ENCODE peak calls at places on chromosomes 11 and 22, in seven cellular contexts. F, E, L, M, G, A and D are unnamed samples.

GRCh38 chr11:2741006-2741376 is 41.2 kb upstream of the KCNQ1OT1 start:
- DNase-seq in E (no peak), A (no peak), G (no peak), M (no peak), L (no peak), F (no peak), D (peak)

GRCh38 chr11:44319552-44320288 is 9.8 kb upstream of the ALX4 start:
- DNase-seq in M (peak), L (peak), G (no peak), E (no peak), F (no peak), A (peak), D (peak)

GRCh38 chr11:91947215-91947614 is 277.4 kb upstream of the FAT3 start:
- DNase-seq in G (no peak), A (no peak), E (no peak), F (no peak), M (no peak), L (peak), D (no peak)

GRCh38 chr22:45893516-45893915 is 83.4 kb downstream of the WNT7B start:
- DNase-seq in F (no peak), A (peak), E (no peak), M (no peak), L (no peak), G (no peak), D (no peak)

GRCh38 chr11:33187851-33188722 is 26.8 kb upstream of the CSTF3 start:
- DNase-seq in A (no peak), L (no peak), F (no peak), G (no peak), E (no peak), M (peak), D (peak)

GRCh38 chr11:9210922-9211320 is 54.2 kb downstream of the DENND5A start:
- DNase-seq in G (no peak), A (no peak), E (no peak), F (no peak), L (peak), M (no peak), D (no peak)

GRCh38 chr22:21978564-21979386 is 3.8 kb downstream of the TOP3B start:
- DNase-seq in E (no peak), L (no peak), G (no peak), A (peak), M (no peak), F (no peak), D (no peak)

GRCh38 chr11:123194308-123195181 is 503 bp downstream of the CLMP start:
- DNase-seq in M (peak), L (peak), G (peak), E (no peak), F (no peak), A (peak), D (peak)

GRCh38 chr11:76371170-76371569 is 9.8 kb downstream of the THAP12 start:
- DNase-seq in A (no peak), G (peak), L (peak), M (no peak), E (no peak), F (no peak), D (no peak)

GRCh38 chr22:19207902-19208283 is 29.4 kb upstream of the SLC25A1 start:
- DNase-seq in L (no peak), G (no peak), M (no peak), A (peak), E (no peak), F (no peak), D (no peak)

GRCh38 chr11:63922673-63923192 is 5.8 kb upstream of the RCOR2 start:
- DNase-seq in G (no peak), L (no peak), A (no peak), M (no peak), F (no peak), E (no peak), D (no peak)

GRCh38 chr11:24453129-24453723 is 43.6 kb upstream of the LUZP2 start:
- DNase-seq in F (no peak), M (no peak), E (no peak), A (no peak), G (peak), L (no peak), D (no peak)

GRCh38 chr11:114088836-114089235 is 29.3 kb downstream of the ZBTB16 start:
- DNase-seq in F (no peak), E (peak), G (no peak), M (no peak), A (no peak), L (no peak), D (no peak)

GRCh38 chr11:26964335-26964734 is 29.6 kb upstream of the FIBIN start:
- DNase-seq in A (no peak), E (no peak), L (no peak), M (no peak), G (no peak), F (no peak), D (no peak)

GRCh38 chr22:50342651-50343540 is at the start of gene PPP6R2:
- DNase-seq in E (peak), G (peak), F (peak), A (peak), M (peak), L (peak), D (peak)

GRCh38 chr11:37450613-37451012 is 852.6 kb upstream of the RAG2 start:
- DNase-seq in E (no peak), M (no peak), L (peak), F (no peak), A (no peak), G (no peak), D (no peak)

GRCh38 chr11:40134820-40135219 is 1324.6 kb downstream of the LRRC4C start:
- DNase-seq in F (no peak), E (no peak), G (no peak), L (no peak), A (no peak), M (no peak), D (no peak)

GRCh38 chr11:87173185-87174039 is 135.7 kb downstream of the TMEM135 start:
- DNase-seq in L (peak), M (no peak), E (no peak), A (no peak), G (peak), F (no peak), D (no peak)

GRCh38 chr22:25624486-25624885 is 60.0 kb downstream of the GRK3 start:
- DNase-seq in L (no peak), M (no peak), G (no peak), E (no peak), F (no peak), A (no peak), D (no peak)

GRCh38 chr22:28407645-28408044 is 272.0 kb downstream of the TTC28 start:
- DNase-seq in M (no peak), A (no peak), G (no peak), F (no peak), L (no peak), E (no peak), D (no peak)

GRCh38 chr22:36823177-36823839 is 6.5 kb upstream of the PVALB start:
- DNase-seq in A (peak), E (no peak), L (no peak), F (no peak), M (peak), G (peak), D (peak)

GRCh38 chr11:84437129-84438123 is 1151.3 kb upstream of the CCDC90B start:
- DNase-seq in A (peak), M (peak), G (no peak), E (peak), F (no peak), L (no peak), D (peak)

GRCh38 chr11:57085604-57086003 is 96.1 kb upstream of the LRRC55 start:
- DNase-seq in F (no peak), A (no peak), E (no peak), L (no peak), G (peak), M (no peak), D (no peak)

GRCh38 chr11:14852571-14853177 is 39.4 kb downstream of the CYP2R1 start:
- DNase-seq in M (no peak), L (no peak), A (no peak), F (no peak), E (no peak), G (no peak), D (no peak)

GRCh38 chr22:48316876-48317250 is 1510.8 kb downstream of the BRD1 start:
- DNase-seq in A (no peak), L (no peak), G (no peak), M (no peak), F (no peak), E (no peak), D (no peak)

GRCh38 chr11:113387605-113388211 is at the start of gene ANKK1:
- DNase-seq in M (peak), E (no peak), G (no peak), F (no peak), L (no peak), A (no peak), D (peak)

GRCh38 chr11:119101367-119101758 is 290 bp downstream of the DPAGT1 start:
- DNase-seq in G (peak), F (no peak), M (peak), A (no peak), L (no peak), E (no peak), D (peak)

GRCh38 chr11:57742087-57742452 is 779 bp downstream of the SELENOH start:
- DNase-seq in G (no peak), L (no peak), M (no peak), F (no peak), E (no peak), A (no peak), D (no peak)

GRCh38 chr11:73989156-73989555 is 6.5 kb upstream of the UCP2 start:
- DNase-seq in M (no peak), A (no peak), G (peak), F (no peak), L (no peak), E (no peak), D (peak)